ENCODE peak calls at places on chromosomes 16 and 17, in six cellular contexts. R, U, C, M, F and E are unnamed samples. For H3K4me1, the result is how much of the 10 kb centered on the place peaks cover.

GRCh38 chr17:50689251-50689650 is 18.5 kb downstream of the ANKRD40 start:
- DNase-seq in C (no peak), F (no peak), U (no peak), M (no peak), R (no peak), E (no peak)

GRCh38 chr17:74919440-74920305 is 3.4 kb downstream of the USH1G start:
- DNase-seq in C (no peak), R (no peak), F (peak), M (no peak), U (no peak), E (peak)

GRCh38 chr16:75385507-75386152 is 47.7 kb downstream of the CFDP1 start:
- DNase-seq in U (peak), M (peak), F (peak), C (peak), R (peak), E (peak)

GRCh38 chr17:5563451-5563850 is 20.9 kb downstream of the NLRP1 start:
- DNase-seq in M (no peak), F (no peak), C (no peak), U (no peak), R (no peak), E (no peak)

GRCh38 chr16:56606071-56606687 is 2.2 kb upstream of the MT2A start:
- DNase-seq in C (no peak), R (peak), F (no peak), U (no peak), M (no peak), E (no peak)

GRCh38 chr17:80387071-80387470 is 27.9 kb upstream of the ENDOV start:
- DNase-seq in M (no peak), R (no peak), C (no peak), F (no peak), U (no peak), E (no peak)

GRCh38 chr17:57801044-57801711 is 48.7 kb downstream of the MRPS23 start:
- DNase-seq in R (no peak), F (no peak), U (no peak), C (no peak), M (no peak), E (no peak)

GRCh38 chr17:3986270-3986938 is 22.2 kb upstream of the ATP2A3 start:
- DNase-seq in U (no peak), M (peak), R (no peak), F (no peak), C (no peak), E (no peak)

GRCh38 chr16:86517652-86518258 is 7.4 kb downstream of the FOXF1 start:
- DNase-seq in U (peak), F (peak), C (no peak), R (peak), M (peak), E (peak)

GRCh38 chr17:18039535-18040286 is 503 bp downstream of the GID4 start:
- DNase-seq in R (no peak), C (no peak), M (peak), F (no peak), U (no peak), E (peak)

GRCh38 chr17:12512712-12513355 is 152.9 kb upstream of the MYOCD start:
- DNase-seq in M (no peak), R (no peak), U (no peak), F (no peak), C (no peak), E (no peak)

GRCh38 chr17:80126449-80126715 is 20.5 kb downstream of the EIF4A3 start:
- DNase-seq in M (no peak), C (no peak), F (no peak), R (no peak), U (no peak), E (no peak)

GRCh38 chr17:40526668-40527067 is 25.2 kb upstream of the TNS4 start:
- DNase-seq in F (no peak), M (no peak), U (no peak), C (no peak), R (no peak), E (no peak)
- TF ChIP-seq REST in F (no peak), M (no peak), U (no peak), C (no peak), R (no peak), E (no peak)

GRCh38 chr16:27549607-27549856 is 181 bp downstream of the GTF3C1 start:
- DNase-seq in C (no peak), R (no peak), M (no peak), U (peak), F (no peak), E (no peak)
- H2AFZ ChIP-seq in C (peak), R (no peak), M (no peak), U (peak), F (no peak), E (no peak)

DNA sequence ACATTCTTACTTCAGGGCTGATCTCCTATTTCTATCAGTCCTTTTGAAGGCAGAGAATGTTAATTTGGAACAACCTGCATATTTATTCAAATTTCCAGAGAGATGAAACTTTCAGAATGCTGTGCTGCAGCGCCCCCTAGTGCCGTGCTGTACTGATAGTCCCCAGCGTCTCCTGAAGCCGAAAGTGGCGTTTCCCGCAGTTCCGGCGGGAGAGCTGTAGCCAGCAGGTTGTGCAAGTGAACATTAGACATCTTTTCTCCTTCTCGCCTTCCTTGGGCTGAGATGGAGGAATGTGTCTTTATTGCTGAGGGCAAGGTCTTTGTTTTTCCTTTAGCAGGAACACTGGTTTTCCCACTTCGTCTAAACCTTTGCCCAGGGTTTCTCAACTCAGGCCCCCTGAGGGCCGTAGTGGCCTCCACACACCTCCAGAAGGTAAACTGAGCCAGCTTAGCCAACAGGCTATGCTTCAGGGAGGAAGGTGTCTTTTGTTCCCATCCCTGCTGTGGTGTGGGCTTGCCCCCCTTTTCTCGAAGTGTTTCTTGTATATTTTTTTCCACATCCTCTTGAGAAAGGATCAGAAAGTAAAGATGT is 26.4 kb downstream of the USP10 start:
- DNase-seq in F (peak), C (no peak), U (peak), R (peak), M (peak), E (peak)
- H3K4me1 ChIP-seq in F (half or more), C (under half), U (under half), R (under half), M (under half), E (half or more)

DNA sequence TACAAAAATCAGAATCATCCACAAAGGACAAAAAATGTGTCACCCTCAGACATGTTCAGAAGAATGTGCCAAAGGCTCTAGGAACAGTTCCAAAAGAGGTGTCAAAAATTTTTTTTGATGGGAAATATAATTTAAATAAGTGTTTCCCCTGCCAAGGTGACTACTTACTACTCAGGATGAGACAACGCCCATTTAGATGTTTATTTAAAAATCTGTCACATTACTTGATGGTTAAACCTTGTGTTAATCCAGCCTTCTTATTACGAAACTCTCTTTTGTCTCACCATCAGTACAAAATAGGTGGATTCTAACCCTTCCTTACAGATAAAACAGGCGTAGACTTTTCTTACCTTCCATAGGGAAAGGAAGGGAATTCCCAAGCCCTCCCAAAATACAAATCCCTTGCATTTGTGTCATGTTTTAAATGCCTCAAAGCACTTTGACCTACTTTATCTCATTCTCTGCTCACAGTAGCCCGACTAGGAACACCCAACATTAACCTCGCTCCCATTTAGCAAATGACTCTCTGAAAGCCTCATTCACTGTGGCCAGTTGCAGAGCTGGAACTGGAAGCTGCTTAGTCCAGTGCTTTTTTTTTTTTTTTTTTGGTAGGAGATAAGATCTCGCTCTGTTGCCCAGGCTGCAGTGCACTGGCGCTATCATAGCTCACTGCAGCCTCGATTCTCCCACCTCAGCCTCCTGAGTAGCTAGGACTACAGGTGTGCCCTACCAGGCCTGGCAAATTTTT is 5.8 kb upstream of the GNA13 start:
- DNase-seq in F (peak), U (no peak), M (peak), R (no peak), C (no peak), E (peak)
- TF ChIP-seq REST in F (no peak), U (no peak), M (no peak), R (no peak), C (no peak), E (no peak)

DNA sequence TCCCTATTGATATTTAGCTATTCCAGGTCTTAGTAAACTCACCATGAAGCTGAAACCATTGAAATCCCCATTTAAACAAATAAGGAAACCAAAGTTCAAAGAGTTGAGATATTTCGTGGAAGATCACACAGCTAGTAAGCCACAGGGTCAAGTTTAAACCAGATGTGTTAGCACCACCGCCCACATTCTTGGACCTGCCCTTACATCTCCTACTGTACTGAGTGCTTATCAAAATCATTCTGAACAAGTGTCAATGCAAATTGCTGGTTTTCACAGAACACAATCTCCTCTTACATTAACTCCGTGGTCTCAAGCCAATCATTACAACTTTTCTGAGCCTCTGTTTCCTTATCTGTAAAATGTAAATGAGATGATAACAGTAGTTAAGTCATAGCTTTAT is 676.2 kb downstream of the CDH11 start:
- DNase-seq in M (no peak), U (no peak), C (no peak), R (no peak), F (no peak), E (no peak)
- H2AFZ ChIP-seq in M (no peak), U (no peak), C (no peak), R (no peak), F (no peak), E (no peak)

GRCh38 chr16:12800751-12801308 is 2.9 kb downstream of the CPPED1 start:
- DNase-seq in F (no peak), R (no peak), U (no peak), M (no peak), C (no peak), E (no peak)
- H3K4me1 ChIP-seq in F (half or more), R (under half), U (under half), M (under half), C (under half), E (under half)

DNA sequence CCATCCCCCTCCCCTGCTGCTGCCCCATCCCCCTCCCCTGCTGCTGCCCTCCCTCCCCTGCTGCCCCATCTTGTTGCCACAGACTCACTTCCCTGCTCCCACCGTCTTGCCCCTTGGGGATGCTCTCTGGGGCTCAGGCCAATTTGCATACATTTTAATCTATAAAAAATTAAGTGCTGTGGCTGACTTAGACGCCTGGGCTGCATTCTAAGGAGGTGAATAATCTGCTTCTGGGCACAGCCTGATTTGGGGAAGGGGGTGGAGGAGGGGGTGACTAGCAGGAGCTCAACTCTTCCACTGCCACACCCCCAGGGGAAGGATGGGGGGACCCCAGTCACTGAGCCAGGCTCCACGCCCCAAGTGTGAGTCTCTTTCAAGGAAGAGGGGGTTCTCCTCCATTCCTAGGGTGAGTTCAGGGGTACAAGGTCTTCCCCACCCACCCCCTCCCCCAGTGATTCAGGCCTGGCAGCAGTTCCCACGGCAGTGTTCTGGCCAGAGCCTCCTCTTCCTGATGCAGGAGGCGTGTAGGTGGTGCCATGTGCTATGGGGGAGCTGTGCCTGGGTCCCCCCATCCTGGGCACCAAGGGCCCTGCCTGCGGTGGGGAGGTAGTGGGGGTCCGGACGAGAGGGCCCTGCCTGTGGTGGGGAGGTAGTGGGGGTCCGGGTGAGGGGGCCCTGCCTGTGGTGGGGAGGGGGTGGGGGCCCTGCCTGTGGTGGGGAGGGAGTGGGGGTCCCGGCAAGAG is 5.0 kb downstream of the DPH1 start:
- DNase-seq in C (no peak), R (no peak), U (no peak), F (no peak), M (no peak), E (no peak)
- TF ChIP-seq REST in C (no peak), R (no peak), U (no peak), F (no peak), M (no peak), E (no peak)